ENCODE peak calls at places on chromosomes 16 and 17, in eight cellular contexts. G is nephron progenitor cell, O is colonic mucosa, L is heart left ventricle, I is ovary, D is dorsolateral prefrontal cortex, U is BJ, N is sigmoid colon. P is an unnamed sample.

GRCh38 chr16:28572659-28573510 is 19.2 kb downstream of the SGF29 start:
- DNase-seq in N (no peak), O (no peak), G (peak; percentile 54), I (peak; percentile 54), L (no peak), U (no peak), D (peak; percentile 82), P (no peak)

GRCh38 chr16:24745791-24746190 is 16.3 kb downstream of the TNRC6A start:
- DNase-seq in O (no peak), N (no peak), I (no peak), U (no peak), G (no peak), D (no peak), L (no peak), P (no peak)

GRCh38 chr16:24538756-24539294 is 541 bp upstream of the RBBP6 start:
- DNase-seq in L (no peak), I (no peak), G (no peak), O (no peak), D (no peak), N (no peak), U (no peak), P (no peak)

GRCh38 chr16:22186517-22186916 is 19.6 kb upstream of the EEF2K start:
- DNase-seq in O (no peak), N (no peak), G (peak; percentile 27), L (no peak), I (no peak), U (no peak), D (no peak), P (no peak)

GRCh38 chr17:601462-602303 is 113.0 kb downstream of the VPS53 start:
- DNase-seq in N (peak; percentile 73), D (no peak), L (no peak), G (no peak), O (peak; percentile 24), U (no peak), I (no peak), P (no peak)

GRCh38 chr17:8186787-8187516 is 3.0 kb downstream of the BORCS6 start:
- DNase-seq in G (peak; percentile 93), D (peak; percentile 94), U (peak; percentile 79), L (peak; percentile 93), O (peak; percentile 94), I (peak; percentile 95), N (peak; percentile 98), P (peak; percentile 83)

GRCh38 chr16:10153993-10154788 is 28.0 kb downstream of the GRIN2A start:
- DNase-seq in I (no peak), L (no peak), O (no peak), U (no peak), G (no peak), D (no peak), N (no peak), P (no peak)

GRCh38 chr17:20223808-20224328 is 214.7 kb downstream of the SPECC1 start:
- DNase-seq in D (no peak), I (no peak), G (no peak), U (no peak), O (no peak), L (no peak), N (no peak), P (no peak)

GRCh38 chr16:51121009-51121347 is 30.1 kb downstream of the SALL1 start:
- DNase-seq in O (no peak), U (no peak), L (no peak), I (no peak), D (no peak), N (no peak), G (no peak), P (no peak)

GRCh38 chr16:51116353-51116752 is 34.7 kb downstream of the SALL1 start:
- DNase-seq in L (no peak), G (no peak), O (no peak), U (no peak), D (no peak), I (no peak), N (no peak), P (no peak)

GRCh38 chr16:51121850-51122249 is 29.2 kb downstream of the SALL1 start:
- DNase-seq in G (no peak), I (no peak), N (no peak), L (no peak), O (no peak), U (no peak), D (no peak), P (no peak)

GRCh38 chr16:51120289-51121008 is 30.6 kb downstream of the SALL1 start:
- DNase-seq in D (no peak), I (no peak), L (no peak), U (no peak), O (no peak), G (no peak), N (no peak), P (no peak)

DNA sequence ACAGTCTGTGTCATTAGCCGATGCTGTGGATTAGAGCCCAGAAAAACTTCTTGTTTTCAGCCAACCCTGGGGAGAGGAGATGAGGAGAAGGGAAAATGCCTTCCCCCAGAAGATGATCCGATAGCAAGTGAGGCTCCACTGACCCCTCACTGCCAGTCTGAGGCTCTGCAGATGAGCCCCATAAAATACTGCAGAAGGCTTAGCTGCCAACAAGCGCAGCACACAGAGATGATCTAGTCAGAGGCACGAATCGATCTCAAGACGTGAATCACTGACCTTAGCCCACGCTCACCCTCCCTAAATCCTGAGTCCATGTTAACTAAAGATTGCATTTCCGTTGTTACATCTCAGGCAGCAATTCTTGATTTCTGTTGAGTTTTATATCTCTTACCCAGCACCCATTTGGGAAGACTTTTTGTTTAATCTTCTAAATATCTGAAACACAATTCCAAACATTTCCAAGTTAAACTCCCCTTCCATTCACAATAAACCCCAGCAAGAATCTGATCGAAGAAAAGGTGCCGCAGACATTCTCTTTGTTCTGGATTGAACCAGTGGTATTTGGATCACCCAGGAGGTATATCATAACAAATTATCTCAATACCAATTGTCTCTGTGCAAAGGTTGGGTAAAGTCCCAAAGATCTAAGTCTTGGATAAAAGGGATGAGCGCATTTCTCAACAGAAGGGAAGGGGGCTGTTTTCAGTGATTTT is 31.3 kb downstream of the SALL1 start:
- DNase-seq in I (no peak), U (no peak), N (no peak), G (no peak), D (no peak), L (no peak), O (no peak), P (no peak)
- TF ChIP-seq CTCF in I (no peak), U (no peak), N (no peak), G (no peak), D (no peak), L (no peak), O (no peak), P (no peak)

GRCh38 chr16:649646-650045 is 481 bp downstream of the WDR90 start:
- DNase-seq in D (no peak), I (no peak), U (no peak), G (no peak), O (no peak), L (no peak), N (no peak), P (no peak)

GRCh38 chr16:648786-649589 is at the start of gene WDR90:
- DNase-seq in I (peak; percentile 91), N (peak; percentile 97), D (peak; percentile 96), O (peak; percentile 96), U (peak; percentile 37), L (peak; percentile 97), G (peak; percentile 93), P (peak; percentile 93)

GRCh38 chr16:647173-647902 is 1.8 kb upstream of the WDR90 start:
- DNase-seq in L (no peak), I (no peak), G (no peak), U (no peak), N (no peak), D (no peak), O (peak; percentile 61), P (no peak)

GRCh38 chr16:646679-647172 is 2.4 kb upstream of the WDR90 start:
- DNase-seq in I (no peak), G (no peak), L (no peak), D (no peak), U (no peak), O (no peak), N (no peak), P (no peak)

DNA sequence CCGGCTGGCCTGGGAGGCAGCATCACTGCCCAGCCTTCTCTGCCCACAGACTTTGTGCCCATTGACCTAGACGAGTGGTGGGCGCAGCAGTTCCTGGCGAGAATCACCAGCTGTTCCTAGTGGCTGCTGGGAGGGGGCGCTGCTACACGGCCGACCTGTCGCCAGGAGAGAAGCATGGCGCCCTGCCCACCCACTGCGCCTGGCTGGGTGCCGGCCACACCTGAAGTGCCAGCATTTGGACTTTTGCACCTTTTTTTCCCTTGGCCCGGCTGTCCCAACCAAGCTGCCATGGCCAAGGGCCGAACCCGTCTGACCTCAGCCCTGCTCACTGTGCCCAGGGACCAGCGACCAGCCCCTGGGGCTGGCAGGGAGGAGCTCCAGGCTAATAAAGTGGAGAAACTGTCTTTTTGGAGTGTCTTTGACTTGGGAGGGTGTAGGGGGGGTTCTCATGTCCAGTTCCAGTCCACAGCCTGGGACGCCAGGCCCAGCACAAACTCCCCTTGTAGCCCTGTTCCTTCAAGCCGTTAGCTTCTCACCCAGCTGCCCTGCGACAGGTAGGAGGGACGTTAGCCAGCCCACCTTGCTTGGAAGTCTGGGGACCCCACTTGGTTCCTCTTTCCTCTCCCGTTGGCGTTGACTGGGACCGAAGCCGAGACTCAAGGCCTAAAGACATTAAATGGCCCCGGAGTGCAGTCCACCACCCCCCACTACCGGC is 937 bp upstream of the WDR90 start:
- DNase-seq in L (no peak), N (no peak), D (no peak), U (no peak), I (no peak), O (peak; percentile 87), G (no peak), P (no peak)
- TF ChIP-seq CTCF in L (peak; percentile 24), N (peak; percentile 6), D (no peak), U (peak; percentile 52), I (no peak), O (peak; percentile 44), G (peak; percentile 39), P (no peak)

DNA sequence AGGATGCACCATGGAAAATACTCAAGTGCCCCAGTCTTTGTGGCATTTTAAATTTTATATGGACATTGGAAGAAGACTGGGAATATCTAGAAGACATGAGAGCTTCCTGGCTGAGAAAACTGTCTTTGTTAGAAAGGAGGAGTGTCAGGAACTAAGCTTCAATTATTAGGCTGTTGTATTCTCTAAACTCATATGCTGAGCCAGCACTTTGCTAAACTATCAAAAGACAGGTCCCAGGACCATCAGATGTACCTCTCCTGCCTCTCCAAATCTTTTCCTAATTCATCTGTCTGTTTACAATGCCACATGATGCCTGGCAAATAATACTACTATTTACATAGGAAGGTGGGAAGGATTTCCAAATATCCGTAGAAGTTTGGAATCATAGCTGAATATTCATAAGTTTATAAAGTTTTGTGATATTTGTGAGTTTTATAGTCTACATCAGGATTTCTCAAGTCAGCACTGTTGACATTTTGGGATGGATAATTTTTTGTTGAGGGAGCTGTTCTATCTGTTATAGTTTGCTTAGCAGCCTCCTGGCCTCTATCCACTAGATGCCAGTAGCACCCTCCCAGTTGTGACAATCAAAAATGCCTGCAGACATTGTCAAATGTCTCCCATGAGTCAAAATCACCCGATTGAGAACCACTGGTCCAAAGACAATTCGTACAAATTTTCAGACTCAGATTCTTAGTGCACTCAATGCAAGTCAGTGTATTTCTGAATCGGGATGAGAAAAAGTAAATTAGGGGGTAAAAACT is 61.2 kb upstream of the NETO2 start:
- DNase-seq in D (no peak), I (no peak), G (no peak), L (no peak), N (no peak), U (no peak), O (no peak), P (no peak)
- TF ChIP-seq CTCF in D (peak; percentile 45), I (no peak), G (no peak), L (no peak), N (no peak), U (no peak), O (no peak), P (no peak)

DNA sequence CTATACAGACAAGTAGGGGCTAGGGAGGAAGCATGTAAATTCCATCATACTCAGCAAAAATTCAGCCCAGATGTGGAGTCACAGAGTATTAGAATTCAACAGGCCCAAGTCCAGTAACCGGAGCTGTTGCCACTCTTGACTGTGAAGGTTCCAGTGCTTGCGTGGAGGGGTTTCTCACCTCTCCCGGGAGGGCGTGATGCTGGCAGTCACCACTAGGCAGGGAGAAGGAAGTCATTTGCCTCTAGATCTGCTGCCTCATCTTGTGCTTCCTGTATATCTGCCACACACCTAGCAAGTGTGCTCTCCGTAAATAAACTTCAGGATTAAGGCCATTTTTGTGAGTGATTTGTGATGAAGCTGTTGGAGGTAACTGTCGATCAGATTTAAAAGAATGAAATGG is 1.0 kb upstream of the CKLF start:
- DNase-seq in O (peak; percentile 47), N (no peak), I (peak; percentile 22), D (no peak), U (no peak), G (peak; percentile 21), L (peak; percentile 68), P (peak; percentile 36)
- TF ChIP-seq CTCF in O (peak; percentile 19), N (peak; percentile 15), I (no peak), D (no peak), U (peak; percentile 33), G (no peak), L (no peak), P (no peak)

P was measured in activated B cell treated with CpG ODN at 0.5 μM for 24 hours.